ENCODE peak calls at places on chromosomes 3 and 15, in six cellular contexts. A, S, B, C, D and W are unnamed samples.

GRCh38 chr3:89851974-89852621 is 744.7 kb downstream of the EPHA3 start:
- DNase-seq in B (peak), D (no peak), A (peak), S (no peak), C (peak), W (no peak)

GRCh38 chr3:25581335-25581734 is 83.4 kb downstream of the TOP2B start:
- DNase-seq in B (no peak), D (no peak), S (no peak), C (no peak), A (no peak), W (no peak)

GRCh38 chr3:37029111-37029510 is 35.8 kb downstream of the MLH1 start:
- DNase-seq in B (no peak), C (no peak), S (no peak), A (no peak), D (no peak), W (no peak)

GRCh38 chr15:49707598-49707997 is 86.8 kb downstream of the DTWD1 start:
- DNase-seq in S (no peak), D (no peak), A (no peak), B (no peak), C (no peak), W (no peak)

GRCh38 chr15:35522061-35522460 is 23.9 kb downstream of the DPH6 start:
- DNase-seq in C (peak), S (no peak), B (peak), D (no peak), A (no peak), W (peak)

GRCh38 chr3:193788189-193788946 is 195.4 kb downstream of the OPA1 start:
- DNase-seq in C (peak), D (no peak), B (peak), S (no peak), A (peak), W (no peak)

GRCh38 chr3:101567528-101568317 is 6.1 kb downstream of the TRMT10C start:
- DNase-seq in S (no peak), C (peak), D (no peak), B (no peak), A (no peak), W (peak)

GRCh38 chr15:78212546-78213424 is 21.6 kb downstream of the ACSBG1 start:
- DNase-seq in C (peak), B (no peak), A (no peak), D (no peak), S (no peak), W (peak)

GRCh38 chr3:52040600-52040999 is 15.8 kb downstream of the DUSP7 start:
- DNase-seq in B (no peak), S (no peak), A (no peak), C (no peak), D (no peak), W (no peak)